ENCODE peak calls at places on chromosomes 6 and 20, in nine cellular contexts. H, V, S, X, B, W, T, E and U are unnamed samples.

GRCh38 chr20:51440589-51440988 is 101.9 kb downstream of the NFATC2 start:
- DNase-seq in H (no peak), V (no peak), S (no peak), X (no peak), B (no peak), W (no peak), T (no peak), E (no peak), U (no peak)

GRCh38 chr6:38720295-38720694 is 5.2 kb downstream of the DNAH8 start:
- DNase-seq in H (no peak), V (no peak), S (no peak), X (no peak), B (no peak), W (no peak), T (no peak), E (peak), U (no peak)

GRCh38 chr6:82086944-82087343 is 160.6 kb downstream of the IBTK start:
- DNase-seq in H (no peak), V (no peak), S (no peak), X (no peak), B (no peak), W (no peak), T (no peak), E (no peak), U (no peak)

GRCh38 chr6:72132851-72133250 is 246.5 kb downstream of the RIMS1 start:
- DNase-seq in H (no peak), V (no peak), S (no peak), X (no peak), B (no peak), W (no peak), T (no peak), E (peak), U (no peak)

GRCh38 chr6:170147056-170147787 is 143.7 kb downstream of the DLL1 start:
- DNase-seq in H (no peak), V (peak), S (no peak), X (no peak), B (no peak), W (no peak), T (peak), E (no peak), U (no peak)

GRCh38 chr6:3844097-3844463 is 5.1 kb upstream of the FAM50B start:
- DNase-seq in H (peak), V (no peak), S (no peak), X (no peak), B (no peak), W (no peak), T (no peak), E (peak), U (peak)

GRCh38 chr20:32674362-32674789 is 635 bp upstream of the C20orf203 start:
- DNase-seq in H (peak), V (no peak), S (peak), X (no peak), B (peak), W (no peak), T (peak), E (peak), U (no peak)

GRCh38 chr6:158660331-158660730 is 10.5 kb downstream of the SYTL3 start:
- DNase-seq in H (peak), V (peak), S (peak), X (no peak), B (peak), W (no peak), T (peak), E (peak), U (no peak)

GRCh38 chr20:38842558-38842981 is 37.1 kb downstream of the PPP1R16B start:
- DNase-seq in H (no peak), V (no peak), S (no peak), X (no peak), B (peak), W (no peak), T (no peak), E (no peak), U (no peak)

GRCh38 chr6:12354499-12354898 is 64.3 kb downstream of the EDN1 start:
- DNase-seq in H (peak), V (no peak), S (no peak), X (no peak), B (no peak), W (no peak), T (peak), E (peak), U (no peak)

GRCh38 chr6:160093946-160094345 is 27.7 kb upstream of the SLC22A1 start:
- DNase-seq in H (no peak), V (no peak), S (no peak), X (no peak), B (no peak), W (no peak), T (no peak), E (no peak), U (no peak)

GRCh38 chr20:63224272-63225081 is 8.5 kb upstream of the YTHDF1 start:
- DNase-seq in H (peak), V (peak), S (no peak), X (peak), B (no peak), W (no peak), T (peak), E (peak), U (no peak)

GRCh38 chr6:125918681-125919566 is 37.6 kb upstream of the HINT3 start:
- DNase-seq in H (peak), V (no peak), S (no peak), X (peak), B (no peak), W (peak), T (peak), E (peak), U (no peak)

GRCh38 chr6:18405477-18406293 is 18.5 kb downstream of the RNF144B start:
- DNase-seq in H (peak), V (no peak), S (no peak), X (no peak), B (no peak), W (peak), T (peak), E (peak), U (peak)

GRCh38 chr6:107154131-107154906 is 39.0 kb upstream of the BEND3 start:
- DNase-seq in H (no peak), V (peak), S (peak), X (no peak), B (peak), W (no peak), T (no peak), E (no peak), U (no peak)

GRCh38 chr6:99868074-99868702 is 125.8 kb downstream of the MCHR2 start:
- DNase-seq in H (peak), V (peak), S (peak), X (peak), B (peak), W (peak), T (peak), E (peak), U (no peak)

GRCh38 chr6:38822963-38823362 is 107.9 kb downstream of the DNAH8 start:
- DNase-seq in H (no peak), V (no peak), S (no peak), X (no peak), B (no peak), W (no peak), T (no peak), E (no peak), U (no peak)

GRCh38 chr6:170222498-170223471 is 68.1 kb downstream of the DLL1 start:
- DNase-seq in H (no peak), V (no peak), S (no peak), X (no peak), B (no peak), W (no peak), T (peak), E (peak), U (no peak)

GRCh38 chr6:21836292-21836691 is 242.7 kb downstream of the SOX4 start:
- DNase-seq in H (no peak), V (no peak), S (no peak), X (no peak), B (no peak), W (peak), T (no peak), E (no peak), U (peak)

GRCh38 chr6:75296811-75297779 is 12.5 kb upstream of the TMEM30A start:
- DNase-seq in H (peak), V (no peak), S (no peak), X (no peak), B (no peak), W (peak), T (no peak), E (peak), U (no peak)

GRCh38 chr6:26555505-26556262 is 17.5 kb downstream of the HMGN4 start:
- DNase-seq in H (peak), V (no peak), S (no peak), X (no peak), B (no peak), W (no peak), T (no peak), E (peak), U (no peak)

GRCh38 chr20:57038608-57039440 is 227.6 kb downstream of the BMP7 start:
- DNase-seq in H (peak), V (no peak), S (no peak), X (no peak), B (no peak), W (no peak), T (no peak), E (no peak), U (no peak)

DNA sequence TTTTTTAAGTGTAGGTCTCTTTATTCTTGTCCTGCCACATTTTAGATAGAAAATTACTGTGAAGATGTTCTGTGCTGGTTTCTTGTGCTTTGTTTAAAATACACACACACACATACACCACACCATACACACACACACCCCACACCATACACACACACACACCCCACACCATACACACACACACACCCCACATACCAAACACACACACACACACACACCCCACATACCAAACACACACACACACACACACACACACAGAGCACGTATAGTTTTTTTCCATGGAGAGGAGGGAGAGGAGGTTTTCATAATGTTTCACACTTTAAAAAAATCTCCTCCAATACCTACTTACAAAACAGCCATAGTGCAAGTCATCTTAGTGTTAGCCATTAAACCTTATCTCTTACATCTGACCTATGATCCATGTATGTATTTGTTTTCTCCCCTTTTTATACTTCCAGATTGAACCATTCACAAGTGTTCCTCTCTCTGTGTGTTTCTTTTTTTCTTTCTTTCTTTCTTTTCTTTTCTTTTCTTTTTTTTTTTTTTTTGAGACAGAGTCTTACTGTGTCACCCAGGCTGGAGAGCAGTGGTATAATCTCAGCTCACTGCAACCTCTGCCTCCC is 19.7 kb upstream of the CITED2 start:
- DNase-seq in H (no peak), V (no peak), S (no peak), X (no peak), B (no peak), W (no peak), T (no peak), E (no peak), U (no peak)
- TF ChIP-seq CTCF in H (no peak), V (no peak), S (no peak), X (no peak), B (no peak), W (no peak), T (no peak), E (no peak), U (no peak)

DNA sequence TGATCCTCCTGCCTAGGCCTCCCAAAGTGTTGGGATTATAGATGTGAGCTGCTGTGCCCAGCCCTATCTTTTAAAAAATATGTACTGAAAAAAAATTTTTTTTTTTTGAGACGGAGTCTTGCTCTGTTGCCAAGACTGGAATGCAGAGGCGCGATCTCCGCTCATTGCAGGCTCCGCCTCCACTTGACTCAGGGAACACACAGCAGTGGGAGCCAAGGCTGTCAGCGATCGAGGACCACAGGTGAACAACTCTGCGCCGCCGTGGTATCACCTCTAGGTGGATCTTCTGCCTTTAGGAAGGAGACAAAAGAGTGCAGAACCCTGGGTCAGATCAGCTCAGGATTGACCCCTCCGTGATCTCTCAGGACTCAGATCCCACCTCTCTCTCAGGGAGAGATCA is 13.7 kb downstream of the RAET1E start:
- DNase-seq in H (peak), V (peak), S (peak), X (no peak), B (no peak), W (no peak), T (no peak), E (peak), U (no peak)
- TF ChIP-seq CTCF in H (no peak), V (no peak), S (no peak), X (no peak), B (no peak), W (no peak), T (no peak), E (no peak), U (no peak)

GRCh38 chr6:111581957-111582356 is 23.7 kb downstream of the TRAF3IP2 start:
- DNase-seq in H (no peak), V (no peak), S (no peak), X (no peak), B (no peak), W (no peak), T (no peak), E (no peak), U (no peak)

GRCh38 chr6:111579816-111580215 is 25.9 kb downstream of the TRAF3IP2 start:
- DNase-seq in H (no peak), V (no peak), S (no peak), X (no peak), B (no peak), W (no peak), T (no peak), E (no peak), U (no peak)

GRCh38 chr6:111580826-111581505 is 24.7 kb downstream of the TRAF3IP2 start:
- DNase-seq in H (peak), V (no peak), S (peak), X (no peak), B (no peak), W (no peak), T (no peak), E (peak), U (no peak)

GRCh38 chr6:111583221-111583620 is 22.5 kb downstream of the TRAF3IP2 start:
- DNase-seq in H (no peak), V (no peak), S (no peak), X (no peak), B (no peak), W (no peak), T (no peak), E (no peak), U (no peak)

DNA sequence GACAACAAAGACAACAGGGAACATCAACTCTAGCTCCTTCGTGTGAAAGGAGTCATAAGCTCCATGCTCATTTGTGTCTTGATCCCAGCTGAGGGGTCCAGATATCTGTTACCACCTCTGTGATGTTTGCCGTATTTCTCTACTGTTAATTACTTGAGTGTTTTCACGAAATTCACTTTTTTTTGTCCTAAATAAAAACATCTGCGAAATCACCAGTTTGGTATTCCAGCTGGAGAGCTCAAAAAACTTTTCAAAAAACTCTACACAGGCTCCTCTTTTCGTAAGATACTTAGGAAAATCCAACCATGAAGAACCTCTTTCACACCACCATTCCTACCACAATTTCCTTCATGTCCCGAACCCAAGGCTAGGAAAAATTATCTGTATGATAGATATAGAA is 25.3 kb downstream of the TRAF3IP2 start:
- DNase-seq in H (no peak), V (no peak), S (no peak), X (no peak), B (no peak), W (no peak), T (no peak), E (no peak), U (no peak)
- TF ChIP-seq CTCF in H (no peak), V (no peak), S (no peak), X (no peak), B (no peak), W (no peak), T (no peak), E (no peak), U (no peak)

DNA sequence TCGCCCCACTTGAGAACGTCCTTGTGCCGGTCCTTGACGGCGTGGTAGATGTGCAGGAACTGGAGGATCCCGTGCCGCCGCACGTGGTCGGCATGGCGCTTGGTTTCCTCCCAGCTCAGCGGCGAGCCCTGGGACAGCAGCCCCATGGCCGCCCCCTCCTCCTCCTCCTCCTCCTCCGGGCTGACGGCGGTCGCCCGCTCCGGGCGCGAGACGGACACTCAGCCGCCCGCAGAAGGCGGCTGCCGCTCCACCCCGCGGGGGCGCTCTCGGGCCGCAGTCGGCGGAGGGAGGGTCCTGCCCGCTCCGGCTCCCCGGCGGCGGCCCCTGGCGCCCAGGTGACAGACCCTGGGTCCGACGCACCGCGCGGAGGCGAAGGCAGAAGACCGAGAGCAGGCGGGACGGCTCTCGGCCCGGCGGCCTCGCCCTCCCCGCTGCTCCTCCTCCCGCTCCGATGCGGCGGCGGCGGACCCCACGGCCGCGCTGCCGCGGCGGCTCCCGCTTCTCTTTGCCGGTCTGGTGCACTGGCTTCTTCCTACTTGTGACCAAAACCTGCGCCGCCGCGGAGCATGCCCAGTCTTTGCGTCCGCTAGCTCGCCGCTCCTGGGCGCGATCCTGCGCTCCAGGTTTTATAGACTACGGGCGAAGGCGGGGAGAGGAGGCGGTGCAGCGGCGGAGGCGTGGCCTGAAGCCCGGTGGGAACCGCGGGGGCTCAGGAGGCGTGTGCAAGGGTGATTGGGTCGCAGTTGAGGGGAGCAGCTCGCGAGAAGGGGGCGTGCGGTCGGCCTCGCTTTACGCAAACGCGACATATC is at the start of gene GCLC:
- DNase-seq in H (peak), V (peak), S (peak), X (peak), B (peak), W (peak), T (peak), E (peak), U (peak)
- TF ChIP-seq CTCF in H (no peak), V (peak), S (peak), X (peak), B (peak), W (peak), T (peak), E (peak), U (peak)

DNA sequence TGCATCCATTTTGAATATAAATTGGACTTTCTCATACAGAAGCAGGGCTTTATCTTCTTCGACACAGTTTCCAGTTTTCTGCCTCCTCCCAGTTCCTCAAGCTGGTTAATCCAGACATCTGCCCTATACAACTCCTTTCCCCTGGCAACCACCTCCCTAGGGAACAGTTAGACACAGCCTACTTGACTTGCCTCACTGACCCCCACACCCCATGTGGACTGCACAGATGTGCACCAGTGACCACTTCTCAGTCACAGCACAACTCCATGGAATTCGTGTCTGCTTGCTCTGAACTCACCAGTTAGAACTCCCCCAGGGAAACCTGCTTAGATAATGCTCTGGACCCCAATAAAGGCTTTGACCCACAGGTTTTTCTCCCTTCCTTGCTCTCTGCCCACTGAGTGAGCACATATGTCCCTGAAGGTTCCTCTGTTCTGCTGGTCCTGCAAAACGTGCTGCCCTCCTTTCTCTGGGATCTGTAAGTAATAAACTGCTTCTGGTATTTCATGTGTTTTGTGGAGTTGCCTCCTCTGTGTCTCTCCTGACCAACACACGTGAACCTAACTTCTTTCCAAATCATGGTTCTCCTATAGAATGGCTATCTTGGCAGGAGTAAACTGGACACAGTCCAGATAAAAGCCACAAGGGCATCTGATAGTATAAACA is 351.2 kb downstream of the CD83 start:
- DNase-seq in H (peak), V (no peak), S (no peak), X (no peak), B (no peak), W (no peak), T (no peak), E (no peak), U (no peak)
- TF ChIP-seq CTCF in H (no peak), V (no peak), S (no peak), X (no peak), B (no peak), W (no peak), T (no peak), E (no peak), U (no peak)

DNA sequence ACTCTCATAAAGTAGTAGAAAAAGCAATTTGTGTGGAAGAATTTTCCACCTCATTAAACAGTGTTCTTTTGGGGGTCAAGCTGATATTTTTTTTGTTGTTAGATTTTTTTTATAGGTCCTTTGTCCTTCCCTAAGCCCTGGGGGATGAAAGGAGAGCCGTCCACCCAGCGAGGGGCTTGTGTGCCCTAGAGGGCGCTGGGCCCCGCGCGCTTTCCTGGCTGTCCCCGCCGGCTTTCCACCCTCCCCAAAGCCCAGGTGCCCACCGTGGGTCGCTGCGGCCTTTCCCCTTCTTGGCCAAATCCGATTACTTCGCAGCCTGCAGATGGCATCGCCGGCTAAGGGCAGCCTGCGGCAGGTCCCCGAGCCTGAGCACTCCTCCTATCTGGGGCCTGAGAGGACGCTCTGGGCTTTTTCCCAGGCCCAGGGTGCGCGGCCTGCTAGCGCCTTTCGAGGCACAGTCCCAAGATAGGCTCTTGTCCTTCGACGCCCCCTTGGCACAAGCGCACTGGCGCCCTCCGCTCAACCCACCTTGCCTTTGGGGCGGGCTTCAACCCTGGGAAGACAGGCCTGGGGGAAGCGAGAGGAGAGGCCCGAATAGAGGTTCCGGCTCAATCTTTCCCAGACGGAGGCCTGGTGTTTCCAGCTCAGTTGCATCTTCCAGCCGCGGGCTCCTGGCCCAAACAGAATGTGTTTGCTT is 33.6 kb downstream of the TFAP2A start:
- DNase-seq in H (no peak), V (no peak), S (peak), X (no peak), B (no peak), W (no peak), T (no peak), E (no peak), U (no peak)
- TF ChIP-seq CTCF in H (no peak), V (no peak), S (no peak), X (no peak), B (no peak), W (no peak), T (no peak), E (no peak), U (peak)

GRCh38 chr6:77926198-77926752 is 273.4 kb downstream of the MEI4 start:
- DNase-seq in H (no peak), V (no peak), S (no peak), X (no peak), B (no peak), W (no peak), T (no peak), E (peak), U (no peak)
- TF ChIP-seq CTCF in H (no peak), V (no peak), S (no peak), X (no peak), B (no peak), W (no peak), T (no peak), E (peak), U (no peak)

GRCh38 chr20:11716945-11717248 is 200.8 kb upstream of the BTBD3 start:
- DNase-seq in H (no peak), V (no peak), S (no peak), X (no peak), B (no peak), W (no peak), T (no peak), E (no peak), U (no peak)
- TF ChIP-seq CTCF in H (no peak), V (no peak), S (no peak), X (no peak), B (no peak), W (no peak), T (no peak), E (no peak), U (no peak)